ENCODE peak calls at places on chromosome 21, in four cellular contexts. One of them, this sample, is unnamed.

GRCh38 chr21:40433575-40433974 is 413.4 kb downstream of the DSCAM start:
- DNase-seq in body of pancreas: no peak
- DNase-seq in suprapubic skin: no peak
- DNase-seq in HepG2: no peak
- DNase-seq in this sample: no peak

GRCh38 chr21:37032877-37033471 is 26.5 kb downstream of the RIPPLY3 start:
- DNase-seq in body of pancreas: no peak
- DNase-seq in suprapubic skin: no peak
- DNase-seq in HepG2: no peak
- DNase-seq in this sample: peak; percentile 36

GRCh38 chr21:36038701-36039497 is 21.4 kb downstream of the SETD4 start:
- DNase-seq in body of pancreas: no peak
- DNase-seq in suprapubic skin: no peak
- DNase-seq in HepG2: no peak
- DNase-seq in this sample: no peak

GRCh38 chr21:37793660-37794059 is 122.6 kb downstream of the KCNJ6 start:
- DNase-seq in body of pancreas: no peak
- DNase-seq in suprapubic skin: no peak
- DNase-seq in HepG2: no peak
- DNase-seq in this sample: peak; percentile 62

GRCh38 chr21:41008351-41008750 is 159.6 kb upstream of the BACE2 start:
- DNase-seq in body of pancreas: no peak
- DNase-seq in suprapubic skin: no peak
- DNase-seq in HepG2: no peak
- DNase-seq in this sample: no peak

GRCh38 chr21:32940079-32941014 is 85.4 kb upstream of the OLIG2 start:
- DNase-seq in body of pancreas: peak; percentile 34
- DNase-seq in suprapubic skin: no peak
- DNase-seq in HepG2: peak; percentile 39
- DNase-seq in this sample: peak; percentile 65

GRCh38 chr21:41878831-41879189 is 334 bp downstream of the PRDM15 start:
- DNase-seq in body of pancreas: peak; percentile 86
- DNase-seq in suprapubic skin: peak; percentile 88
- DNase-seq in HepG2: peak; percentile 45
- DNase-seq in this sample: peak; percentile 84

GRCh38 chr21:18725653-18726052 is 322.1 kb upstream of the TMPRSS15 start:
- DNase-seq in body of pancreas: no peak
- DNase-seq in suprapubic skin: no peak
- DNase-seq in HepG2: no peak
- DNase-seq in this sample: no peak

GRCh38 chr21:35768187-35768586 is 292.1 kb downstream of the SETD4 start:
- DNase-seq in body of pancreas: no peak
- DNase-seq in suprapubic skin: no peak
- DNase-seq in HepG2: no peak
- DNase-seq in this sample: peak; percentile 22

GRCh38 chr21:42348762-42349161 is 2.0 kb downstream of the TFF2 start:
- DNase-seq in body of pancreas: no peak
- DNase-seq in suprapubic skin: no peak
- DNase-seq in HepG2: no peak
- DNase-seq in this sample: no peak

GRCh38 chr21:44759628-44760285 is 41.9 kb downstream of the UBE2G2 start:
- DNase-seq in body of pancreas: no peak
- DNase-seq in suprapubic skin: no peak
- DNase-seq in HepG2: no peak
- DNase-seq in this sample: no peak

GRCh38 chr21:23014021-23014420 is 2015.8 kb downstream of the NCAM2 start:
- DNase-seq in body of pancreas: no peak
- DNase-seq in suprapubic skin: no peak
- DNase-seq in HepG2: no peak
- DNase-seq in this sample: no peak

GRCh38 chr21:23020969-23021368 is 2022.8 kb downstream of the NCAM2 start:
- DNase-seq in body of pancreas: no peak
- DNase-seq in suprapubic skin: no peak
- DNase-seq in HepG2: no peak
- DNase-seq in this sample: no peak

GRCh38 chr21:23017989-23018388 is 2019.8 kb downstream of the NCAM2 start:
- DNase-seq in body of pancreas: no peak
- DNase-seq in suprapubic skin: no peak
- DNase-seq in HepG2: no peak
- DNase-seq in this sample: no peak

GRCh38 chr21:23021481-23021880 is 2023.3 kb downstream of the NCAM2 start:
- DNase-seq in body of pancreas: no peak
- DNase-seq in suprapubic skin: no peak
- DNase-seq in HepG2: no peak
- DNase-seq in this sample: no peak

GRCh38 chr21:23016617-23017016 is 2018.4 kb downstream of the NCAM2 start:
- DNase-seq in body of pancreas: no peak
- DNase-seq in suprapubic skin: no peak
- DNase-seq in HepG2: no peak
- DNase-seq in this sample: no peak
- TF ChIP-seq CTCF in body of pancreas: no peak
- TF ChIP-seq CTCF in suprapubic skin: no peak
- TF ChIP-seq CTCF in HepG2: no peak
- TF ChIP-seq CTCF in this sample: no peak

DNA sequence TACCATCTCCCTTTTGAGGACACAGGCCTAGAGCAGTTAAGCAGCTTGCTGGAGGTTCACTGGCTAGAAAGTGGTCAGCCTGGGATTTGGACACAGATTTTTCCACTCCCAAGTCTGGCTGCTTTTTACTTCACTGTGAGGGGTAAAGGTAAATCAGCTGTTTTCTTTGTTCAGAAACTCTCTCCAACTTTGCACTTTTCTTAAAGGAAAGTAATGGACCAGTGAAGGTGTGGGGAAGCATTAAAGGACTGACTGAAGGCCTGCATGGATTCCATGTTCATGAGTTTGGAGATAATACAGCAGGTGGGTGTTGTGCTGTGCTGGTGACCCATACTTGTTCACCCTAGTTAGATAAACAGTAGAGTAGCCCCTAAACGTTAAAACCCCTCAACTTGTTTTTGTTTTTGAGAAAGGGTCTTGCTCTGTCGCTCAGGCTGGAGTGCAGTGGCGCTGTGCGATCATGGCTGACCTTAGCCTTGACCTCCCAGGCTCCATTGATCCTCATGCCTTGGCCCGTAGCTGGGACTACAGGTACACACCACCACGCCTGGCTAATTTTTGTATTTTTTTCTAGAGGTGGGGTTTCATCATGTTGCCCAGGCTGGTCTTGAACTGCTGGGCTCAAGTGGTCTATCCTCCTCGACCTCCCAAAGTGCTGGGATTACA is 4.2 kb downstream of the SOD1 start:
- DNase-seq in body of pancreas: no peak
- DNase-seq in suprapubic skin: no peak
- DNase-seq in HepG2: no peak
- DNase-seq in this sample: no peak
- TF ChIP-seq CTCF in body of pancreas: no peak
- TF ChIP-seq CTCF in suprapubic skin: no peak
- TF ChIP-seq CTCF in HepG2: no peak
- TF ChIP-seq CTCF in this sample: no peak

GRCh38 chr21:34360488-34361241 is 3.1 kb upstream of the KCNE2 start:
- DNase-seq in body of pancreas: no peak
- DNase-seq in suprapubic skin: no peak
- DNase-seq in HepG2: no peak
- DNase-seq in this sample: no peak
- TF ChIP-seq CTCF in body of pancreas: no peak
- TF ChIP-seq CTCF in suprapubic skin: no peak
- TF ChIP-seq CTCF in HepG2: peak; percentile 15
- TF ChIP-seq CTCF in this sample: no peak

GRCh38 chr21:43718872-43719747 is at the start of gene PDXK:
- DNase-seq in body of pancreas: peak; percentile 87
- DNase-seq in suprapubic skin: peak; percentile 88
- DNase-seq in HepG2: peak; percentile 67
- DNase-seq in this sample: peak; percentile 76
- TF ChIP-seq CTCF in body of pancreas: peak; percentile 16
- TF ChIP-seq CTCF in suprapubic skin: no peak
- TF ChIP-seq CTCF in HepG2: peak; percentile 41
- TF ChIP-seq CTCF in this sample: no peak

DNA sequence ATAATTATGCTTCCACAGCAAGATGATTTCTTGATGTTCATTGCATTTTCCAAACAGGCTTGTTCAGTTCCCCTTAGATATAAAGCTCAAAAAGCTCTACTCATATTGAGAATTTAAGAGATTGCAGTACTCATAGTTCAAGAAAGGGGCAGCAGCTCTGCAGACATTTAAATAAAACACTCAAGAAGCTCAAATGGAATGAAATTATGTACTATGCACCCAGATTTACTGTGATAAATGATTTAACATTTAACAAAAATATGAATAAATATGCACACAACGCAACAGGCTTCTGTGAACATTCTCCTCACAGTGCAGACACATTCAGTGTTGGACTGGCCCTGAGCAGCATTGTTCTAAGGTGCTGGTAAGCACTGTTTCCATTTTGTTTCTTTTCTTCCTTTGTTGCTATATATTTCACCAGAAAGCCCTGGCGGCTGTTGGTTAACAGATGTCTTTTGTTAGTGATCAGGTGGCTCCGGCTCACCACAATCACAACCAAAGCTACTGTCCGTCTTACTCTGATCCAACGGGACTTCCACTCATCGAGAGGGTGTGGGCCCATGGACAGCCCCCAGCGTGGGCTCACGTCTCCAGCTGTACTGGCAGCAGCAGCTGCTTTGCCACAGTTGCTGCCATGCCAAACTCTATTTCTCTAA is 1440.3 kb downstream of the NCAM2 start:
- DNase-seq in body of pancreas: no peak
- DNase-seq in suprapubic skin: no peak
- DNase-seq in HepG2: no peak
- DNase-seq in this sample: no peak
- TF ChIP-seq CTCF in body of pancreas: no peak
- TF ChIP-seq CTCF in suprapubic skin: no peak
- TF ChIP-seq CTCF in HepG2: no peak
- TF ChIP-seq CTCF in this sample: no peak

GRCh38 chr21:46021978-46022544 is 40.5 kb downstream of the COL6A1 start:
- DNase-seq in body of pancreas: no peak
- DNase-seq in suprapubic skin: peak; percentile 81
- DNase-seq in HepG2: no peak
- DNase-seq in this sample: no peak
- TF ChIP-seq CTCF in body of pancreas: no peak
- TF ChIP-seq CTCF in suprapubic skin: no peak
- TF ChIP-seq CTCF in HepG2: no peak
- TF ChIP-seq CTCF in this sample: no peak

GRCh38 chr21:39180429-39181019 is 2.7 kb downstream of the PSMG1 start:
- DNase-seq in body of pancreas: no peak
- DNase-seq in suprapubic skin: no peak
- DNase-seq in HepG2: no peak
- DNase-seq in this sample: no peak

GRCh38 chr21:39176312-39176711 is 6.9 kb downstream of the PSMG1 start:
- DNase-seq in body of pancreas: no peak
- DNase-seq in suprapubic skin: no peak
- DNase-seq in HepG2: no peak
- DNase-seq in this sample: no peak

GRCh38 chr21:39175154-39175553 is 8.1 kb downstream of the PSMG1 start:
- DNase-seq in body of pancreas: no peak
- DNase-seq in suprapubic skin: no peak
- DNase-seq in HepG2: no peak
- DNase-seq in this sample: peak; percentile 28

GRCh38 chr21:39173999-39174398 is 9.3 kb downstream of the PSMG1 start:
- DNase-seq in body of pancreas: no peak
- DNase-seq in suprapubic skin: no peak
- DNase-seq in HepG2: no peak
- DNase-seq in this sample: no peak

DNA sequence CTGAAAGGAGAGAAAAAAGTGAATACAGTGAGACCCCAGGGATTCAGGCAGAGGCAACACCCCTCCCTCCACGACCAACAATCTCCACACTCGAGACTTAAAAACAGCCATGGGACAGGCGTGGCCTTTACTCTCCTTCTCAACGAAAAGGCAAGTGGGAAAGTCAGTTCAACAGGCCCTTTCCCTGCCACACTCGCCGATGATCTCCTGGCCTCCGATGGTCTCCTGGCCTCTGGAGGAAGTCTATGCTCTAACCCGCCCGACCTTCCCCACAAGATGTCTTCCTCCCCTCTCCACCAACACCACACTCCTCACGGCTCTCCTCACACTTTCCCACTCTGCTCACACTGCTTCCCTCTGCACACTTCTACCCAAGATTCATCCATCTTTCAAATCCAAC is 7.6 kb downstream of the PSMG1 start:
- DNase-seq in body of pancreas: no peak
- DNase-seq in suprapubic skin: no peak
- DNase-seq in HepG2: no peak
- DNase-seq in this sample: no peak
- TF ChIP-seq CTCF in body of pancreas: no peak
- TF ChIP-seq CTCF in suprapubic skin: no peak
- TF ChIP-seq CTCF in HepG2: no peak
- TF ChIP-seq CTCF in this sample: no peak